ENCODE peak calls at places on chromosomes 16 and 17, in four cellular contexts. One of them, this sample, is unnamed.

GRCh38 chr16:81604960-81605383 is 160.4 kb downstream of the CMIP start:
- DNase-seq in Panc1: no peak
- DNase-seq in HCT116: no peak
- DNase-seq in HepG2: no peak
- DNase-seq in this sample: no peak

GRCh38 chr17:37024181-37024637 is 75.5 kb downstream of the AATF start:
- DNase-seq in Panc1: no peak
- DNase-seq in HCT116: no peak
- DNase-seq in HepG2: no peak
- DNase-seq in this sample: no peak

GRCh38 chr17:17582372-17582771 is 9.1 kb downstream of the PEMT start:
- DNase-seq in HCT116: no peak
- DNase-seq in HepG2: peak; percentile 37
- DNase-seq in Panc1: no peak
- DNase-seq in this sample: no peak

GRCh38 chr16:75379911-75380847 is 53.1 kb downstream of the CFDP1 start:
- DNase-seq in HepG2: no peak
- DNase-seq in HCT116: no peak
- DNase-seq in Panc1: no peak
- DNase-seq in this sample: no peak

GRCh38 chr16:4475880-4476790 is at the start of gene HMOX2:
- DNase-seq in Panc1: peak; percentile 85
- DNase-seq in HCT116: peak; percentile 90
- DNase-seq in HepG2: peak; percentile 86
- DNase-seq in this sample: peak; percentile 91

GRCh38 chr17:81956607-81957589 is 4.1 kb downstream of the NOTUM start:
- DNase-seq in HepG2: no peak
- DNase-seq in HCT116: no peak
- DNase-seq in Panc1: no peak
- DNase-seq in this sample: no peak

GRCh38 chr17:44917456-44917855 is 2.2 kb upstream of the GFAP start:
- DNase-seq in Panc1: no peak
- DNase-seq in HepG2: no peak
- DNase-seq in HCT116: no peak
- DNase-seq in this sample: no peak

GRCh38 chr16:79897444-79898146 is 297.1 kb upstream of the MAF start:
- DNase-seq in HCT116: no peak
- DNase-seq in HepG2: peak; percentile 94
- DNase-seq in Panc1: no peak
- DNase-seq in this sample: peak; percentile 74

GRCh38 chr16:72680732-72681131 is 367.2 kb downstream of the ZFHX3 start:
- DNase-seq in HepG2: no peak
- DNase-seq in HCT116: no peak
- DNase-seq in Panc1: no peak
- DNase-seq in this sample: no peak

GRCh38 chr17:35695613-35696012 is 35.8 kb upstream of the RASL10B start:
- DNase-seq in HCT116: no peak
- DNase-seq in Panc1: no peak
- DNase-seq in HepG2: no peak
- DNase-seq in this sample: no peak

GRCh38 chr17:46822388-46822921 is 4.0 kb upstream of the WNT3 start:
- DNase-seq in HepG2: no peak
- DNase-seq in HCT116: peak; percentile 12
- DNase-seq in Panc1: no peak
- DNase-seq in this sample: peak; percentile 72

GRCh38 chr17:59888145-59888750 is 4.5 kb downstream of the TUBD1 start:
- DNase-seq in HCT116: no peak
- DNase-seq in Panc1: no peak
- DNase-seq in HepG2: no peak
- DNase-seq in this sample: no peak

GRCh38 chr16:24069036-24069590 is 187.0 kb upstream of the CACNG3 start:
- DNase-seq in HCT116: no peak
- DNase-seq in HepG2: no peak
- DNase-seq in Panc1: no peak
- DNase-seq in this sample: no peak

GRCh38 chr17:72120878-72121163 is at the start of gene SOX9:
- DNase-seq in HepG2: peak; percentile 98
- DNase-seq in Panc1: peak; percentile 85
- DNase-seq in HCT116: peak; percentile 95
- DNase-seq in this sample: no peak

GRCh38 chr16:49755291-49755611 is 100.7 kb downstream of the ZNF423 start:
- DNase-seq in HepG2: no peak
- DNase-seq in HCT116: peak; percentile 10
- DNase-seq in Panc1: no peak
- DNase-seq in this sample: peak; percentile 30

GRCh38 chr17:80872999-80873951 is 118.4 kb upstream of the CHMP6 start:
- DNase-seq in HCT116: no peak
- DNase-seq in HepG2: no peak
- DNase-seq in Panc1: no peak
- DNase-seq in this sample: no peak

GRCh38 chr16:18788828-18789514 is 1.2 kb downstream of the RPS15A start:
- DNase-seq in HepG2: no peak
- DNase-seq in Panc1: no peak
- DNase-seq in HCT116: no peak
- DNase-seq in this sample: no peak

GRCh38 chr17:7173687-7174602 is 5.2 kb downstream of the ASGR1 start:
- DNase-seq in Panc1: no peak
- DNase-seq in HCT116: no peak
- DNase-seq in HepG2: no peak
- DNase-seq in this sample: no peak

GRCh38 chr17:27400991-27401390 is 55.3 kb upstream of the KSR1 start:
- DNase-seq in HCT116: no peak
- DNase-seq in Panc1: no peak
- DNase-seq in HepG2: no peak
- DNase-seq in this sample: no peak

GRCh38 chr17:8326591-8327583 is 12.8 kb upstream of the ODF4 start:
- DNase-seq in HepG2: no peak
- DNase-seq in HCT116: no peak
- DNase-seq in Panc1: no peak
- DNase-seq in this sample: peak; percentile 36

GRCh38 chr17:46192484-46193245 is 564 bp downstream of the KANSL1 start:
- DNase-seq in Panc1: no peak
- DNase-seq in HCT116: no peak
- DNase-seq in HepG2: peak; percentile 68
- DNase-seq in this sample: peak; percentile 89

GRCh38 chr16:17375388-17376304 is 95.1 kb downstream of the XYLT1 start:
- DNase-seq in HCT116: no peak
- DNase-seq in Panc1: no peak
- DNase-seq in HepG2: no peak
- DNase-seq in this sample: no peak

GRCh38 chr17:58046230-58047094 is 36.8 kb upstream of the DYNLL2 start:
- DNase-seq in Panc1: no peak
- DNase-seq in HCT116: no peak
- DNase-seq in HepG2: no peak
- DNase-seq in this sample: no peak

GRCh38 chr17:9364837-9365430 is 210.7 kb downstream of the STX8 start:
- DNase-seq in HepG2: no peak
- DNase-seq in HCT116: no peak
- DNase-seq in Panc1: no peak
- DNase-seq in this sample: no peak

GRCh38 chr17:9367186-9367585 is 208.4 kb downstream of the STX8 start:
- DNase-seq in HCT116: no peak
- DNase-seq in Panc1: no peak
- DNase-seq in HepG2: no peak
- DNase-seq in this sample: no peak

GRCh38 chr17:9368631-9369030 is 207.0 kb downstream of the STX8 start:
- DNase-seq in Panc1: no peak
- DNase-seq in HepG2: no peak
- DNase-seq in HCT116: no peak
- DNase-seq in this sample: no peak

GRCh38 chr17:9371019-9371418 is 204.6 kb downstream of the STX8 start:
- DNase-seq in HCT116: peak; percentile 13
- DNase-seq in Panc1: peak; percentile 70
- DNase-seq in HepG2: peak; percentile 83
- DNase-seq in this sample: no peak

DNA sequence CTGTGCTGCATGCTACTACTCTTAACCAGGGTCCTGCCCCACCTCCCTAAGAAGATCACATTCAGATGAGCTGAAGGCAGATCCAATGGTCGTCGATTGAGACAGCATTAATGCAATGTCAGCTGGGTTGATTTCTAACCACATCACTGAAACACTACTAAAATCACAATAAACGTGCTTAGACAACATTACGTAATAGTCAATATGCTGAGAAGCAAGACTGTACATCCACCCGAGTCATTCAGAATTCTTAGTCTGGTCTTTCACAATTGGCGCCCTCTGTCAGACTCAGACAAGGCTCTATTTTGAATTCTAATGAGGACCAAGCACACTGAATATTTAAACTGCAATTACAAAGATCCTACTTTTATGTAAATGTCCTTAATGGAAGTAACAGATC is 205.2 kb downstream of the STX8 start:
- DNase-seq in HCT116: no peak
- DNase-seq in Panc1: no peak
- DNase-seq in HepG2: peak; percentile 50
- DNase-seq in this sample: no peak
- TF ChIP-seq TCF7L2 in HCT116: no peak
- TF ChIP-seq TCF7L2 in Panc1: no peak
- TF ChIP-seq TCF7L2 in HepG2: no peak
- TF ChIP-seq TCF7L2 in this sample: no peak

GRCh38 chr16:56743840-56744239 is 13.9 kb downstream of the NUP93 start:
- DNase-seq in HepG2: no peak
- DNase-seq in Panc1: no peak
- DNase-seq in HCT116: no peak
- DNase-seq in this sample: peak; percentile 40

GRCh38 chr16:56737539-56737938 is 7.6 kb downstream of the NUP93 start:
- DNase-seq in Panc1: no peak
- DNase-seq in HCT116: no peak
- DNase-seq in HepG2: no peak
- DNase-seq in this sample: no peak

GRCh38 chr16:56744996-56745640 is 15.2 kb downstream of the NUP93 start:
- DNase-seq in HCT116: no peak
- DNase-seq in Panc1: no peak
- DNase-seq in HepG2: peak; percentile 89
- DNase-seq in this sample: peak; percentile 65

GRCh38 chr16:56741399-56741798 is 11.5 kb downstream of the NUP93 start:
- DNase-seq in HepG2: no peak
- DNase-seq in HCT116: no peak
- DNase-seq in Panc1: no peak
- DNase-seq in this sample: no peak

DNA sequence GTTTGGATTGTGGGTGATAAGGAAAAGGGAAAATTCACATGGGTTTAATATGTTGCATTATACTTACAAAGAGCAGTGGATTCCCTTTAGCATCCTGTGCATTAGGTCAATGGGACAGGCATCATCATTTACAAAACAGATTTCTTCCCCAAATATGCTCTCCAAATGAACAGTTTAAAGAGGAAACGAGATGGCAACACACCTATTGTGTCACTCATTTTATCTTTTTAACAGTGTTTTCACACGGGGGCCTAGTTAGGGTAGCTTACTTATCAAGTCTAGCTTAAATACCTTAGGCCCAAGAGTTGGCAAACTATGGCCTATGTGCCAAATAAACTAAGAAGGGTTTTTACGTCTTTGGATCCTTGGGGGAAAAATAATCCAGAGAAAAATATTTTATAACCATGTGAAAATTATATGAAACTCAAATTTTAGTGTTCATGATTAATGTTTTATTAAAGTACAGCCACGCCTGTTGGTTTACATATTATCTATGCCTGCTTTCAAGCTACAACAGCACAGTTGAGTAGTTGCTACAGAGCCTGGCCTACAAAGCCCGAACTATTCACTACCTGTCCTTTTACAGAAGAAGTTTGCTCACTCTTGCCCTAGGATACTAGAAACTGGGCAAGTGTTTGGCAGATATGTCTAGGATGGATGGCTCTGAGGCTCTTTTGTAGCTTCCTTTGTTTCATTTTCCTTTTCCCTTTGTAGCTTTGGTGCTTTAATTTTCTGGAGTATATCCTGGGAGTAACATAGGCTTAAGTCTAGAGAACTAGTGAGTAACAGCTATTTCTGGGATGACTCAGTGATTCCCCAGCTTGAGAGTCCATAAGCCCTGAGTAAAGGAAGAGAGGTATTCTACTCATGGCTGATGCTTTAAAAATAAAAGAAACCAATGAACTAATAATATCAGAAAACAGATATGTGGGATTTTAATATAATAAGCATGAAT is 12.4 kb downstream of the NUP93 start:
- DNase-seq in Panc1: no peak
- DNase-seq in HepG2: no peak
- DNase-seq in HCT116: peak; percentile 22
- DNase-seq in this sample: peak; percentile 25
- TF ChIP-seq TCF7L2 in Panc1: no peak
- TF ChIP-seq TCF7L2 in HepG2: no peak
- TF ChIP-seq TCF7L2 in HCT116: no peak
- TF ChIP-seq TCF7L2 in this sample: no peak

GRCh38 chr17:68298601-68299000 is 7.3 kb downstream of the ARSG start:
- DNase-seq in HepG2: no peak
- DNase-seq in HCT116: no peak
- DNase-seq in Panc1: no peak
- DNase-seq in this sample: no peak

GRCh38 chr17:68296217-68297140 is 5.2 kb downstream of the ARSG start:
- DNase-seq in HepG2: no peak
- DNase-seq in Panc1: no peak
- DNase-seq in HCT116: no peak
- DNase-seq in this sample: no peak

GRCh38 chr17:68295086-68295485 is 3.8 kb downstream of the ARSG start:
- DNase-seq in Panc1: no peak
- DNase-seq in HCT116: no peak
- DNase-seq in HepG2: no peak
- DNase-seq in this sample: no peak

GRCh38 chr17:68294617-68295016 is 3.3 kb downstream of the ARSG start:
- DNase-seq in Panc1: no peak
- DNase-seq in HepG2: no peak
- DNase-seq in HCT116: no peak
- DNase-seq in this sample: no peak

GRCh38 chr17:68297168-68297567 is 5.9 kb downstream of the ARSG start:
- DNase-seq in HepG2: no peak
- DNase-seq in HCT116: no peak
- DNase-seq in Panc1: no peak
- DNase-seq in this sample: no peak
- TF ChIP-seq TCF7L2 in HepG2: no peak
- TF ChIP-seq TCF7L2 in HCT116: no peak
- TF ChIP-seq TCF7L2 in Panc1: no peak
- TF ChIP-seq TCF7L2 in this sample: no peak

GRCh38 chr16:29806096-29806579 is at the start of gene MAZ:
- DNase-seq in HepG2: no peak
- DNase-seq in Panc1: no peak
- DNase-seq in HCT116: peak; percentile 83
- DNase-seq in this sample: peak; percentile 78
- TF ChIP-seq TCF7L2 in HepG2: no peak
- TF ChIP-seq TCF7L2 in Panc1: no peak
- TF ChIP-seq TCF7L2 in HCT116: no peak
- TF ChIP-seq TCF7L2 in this sample: no peak